ENCODE peak calls at places on chromosomes 1 and 21, in nine cellular contexts. Y is ACHN; X is aorta; V is AG04450; T is putamen; O is activated CD8-positive, alpha-beta memory T cell treated with anti-CD3 and anti-CD28 coated beads for 48 hours; U is T-helper 1 cell; B is NCI-H226; G is dorsolateral prefrontal cortex. D is an unnamed sample.

GRCh38 chr1:220705782-220706181 is 15.6 kb downstream of the C1orf115 start:
- DNase-seq in Y (no peak), V (no peak), G (no peak), T (no peak), B (no peak), U (no peak), O (no peak), X (no peak), D (no peak)

GRCh38 chr1:226820935-226821718 is 49.3 kb upstream of the PSEN2 start:
- DNase-seq in G (no peak), X (peak), Y (peak), U (no peak), T (no peak), B (peak), O (no peak), V (peak), D (peak)

GRCh38 chr1:230507671-230508407 is 81.7 kb upstream of the PGBD5 start:
- DNase-seq in T (peak), O (no peak), G (peak), B (no peak), V (no peak), Y (no peak), X (peak), U (no peak), D (peak)

GRCh38 chr1:14737561-14738094 is 139.1 kb downstream of the KAZN start:
- DNase-seq in U (no peak), Y (no peak), G (no peak), X (no peak), V (no peak), O (no peak), B (no peak), T (no peak), D (no peak)

GRCh38 chr1:235060607-235061470 is 67.8 kb downstream of the TOMM20 start:
- DNase-seq in U (no peak), T (no peak), B (no peak), X (no peak), V (no peak), Y (no peak), G (no peak), O (no peak), D (no peak)

GRCh38 chr1:177871633-177872562 is 98.0 kb downstream of the SEC16B start:
- DNase-seq in T (no peak), B (no peak), V (no peak), U (no peak), O (no peak), Y (no peak), X (no peak), G (no peak), D (no peak)

GRCh38 chr1:244920911-244921310 is 56.6 kb upstream of the HNRNPU start:
- DNase-seq in G (peak), U (no peak), B (peak), O (no peak), T (no peak), X (no peak), Y (no peak), V (no peak), D (no peak)

GRCh38 chr1:15851251-15852035 is 3.9 kb downstream of the SPEN start:
- DNase-seq in T (peak), B (no peak), G (no peak), V (no peak), Y (no peak), X (no peak), U (no peak), O (no peak), D (no peak)

GRCh38 chr1:31181515-31182343 is 58.0 kb downstream of the NKAIN1 start:
- DNase-seq in B (no peak), Y (peak), T (no peak), O (peak), G (peak), X (peak), U (no peak), V (no peak), D (no peak)

GRCh38 chr1:41726899-41727748 is 191.6 kb downstream of the HIVEP3 start:
- DNase-seq in Y (no peak), G (peak), T (peak), B (no peak), O (no peak), X (peak), U (no peak), V (no peak), D (peak)

GRCh38 chr1:116485976-116486375 is 84.8 kb downstream of the CD58 start:
- DNase-seq in V (no peak), G (no peak), U (no peak), O (no peak), Y (no peak), B (no peak), X (no peak), T (no peak), D (no peak)

GRCh38 chr1:103220503-103221095 is 112.3 kb upstream of the COL11A1 start:
- DNase-seq in B (peak), V (peak), O (no peak), T (no peak), X (no peak), G (no peak), U (no peak), Y (no peak), D (no peak)

GRCh38 chr1:162939035-162939434 is 78.1 kb upstream of the CCDC190 start:
- DNase-seq in Y (no peak), O (no peak), V (no peak), T (no peak), B (no peak), G (no peak), X (no peak), U (no peak), D (no peak)

GRCh38 chr21:37811711-37812110 is 104.5 kb downstream of the KCNJ6 start:
- DNase-seq in B (no peak), Y (no peak), G (no peak), T (no peak), X (no peak), U (no peak), V (no peak), O (no peak), D (no peak)

GRCh38 chr1:29569971-29570634 is 333.8 kb downstream of the PTPRU start:
- DNase-seq in U (no peak), Y (peak), O (no peak), B (peak), X (no peak), T (no peak), V (peak), G (no peak), D (no peak)

GRCh38 chr1:208933984-208934525 is 649.5 kb upstream of the CAMK1G start:
- DNase-seq in V (no peak), O (no peak), U (no peak), G (no peak), X (no peak), Y (no peak), T (no peak), B (no peak), D (no peak)

GRCh38 chr1:1907098-1907736 is 7.8 kb upstream of the CALML6 start:
- DNase-seq in X (peak), Y (no peak), O (no peak), U (no peak), V (no peak), B (no peak), T (no peak), G (no peak), D (no peak)

GRCh38 chr1:27979151-27979858 is 19.5 kb downstream of the XKR8 start:
- DNase-seq in T (peak), G (no peak), X (no peak), B (no peak), V (peak), U (no peak), Y (peak), O (no peak), D (peak)

GRCh38 chr1:23664837-23665795 is 26.5 kb upstream of the RPL11 start:
- DNase-seq in G (no peak), Y (peak), U (no peak), O (no peak), T (no peak), B (no peak), X (no peak), V (no peak), D (no peak)

GRCh38 chr1:77036560-77036959 is 169.3 kb downstream of the ST6GALNAC5 start:
- DNase-seq in G (no peak), T (no peak), U (no peak), V (peak), Y (peak), X (no peak), O (no peak), B (peak), D (no peak)

GRCh38 chr1:20624709-20625108 is 8.5 kb upstream of the PINK1 start:
- DNase-seq in Y (no peak), V (no peak), T (no peak), X (no peak), U (no peak), G (no peak), B (no peak), O (no peak), D (no peak)

GRCh38 chr1:81571946-81572345 is 228.8 kb upstream of the ADGRL2 start:
- DNase-seq in B (no peak), V (no peak), X (no peak), O (no peak), G (no peak), T (no peak), U (no peak), Y (no peak), D (no peak)

GRCh38 chr1:199551967-199552565 is 475.4 kb upstream of the NR5A2 start:
- DNase-seq in U (no peak), Y (peak), G (peak), O (no peak), T (peak), X (no peak), B (peak), V (peak), D (peak)

GRCh38 chr1:34188418-34188817 is 11.7 kb downstream of the C1orf94 start:
- DNase-seq in O (no peak), Y (no peak), B (no peak), U (no peak), X (no peak), G (no peak), V (no peak), T (no peak), D (no peak)